ENCODE peak calls at places on chromosome 3, in four cellular contexts. One of them, this sample, is unnamed.

GRCh38 chr3:43155464-43156121 is 49.7 kb upstream of the POMGNT2 start:
- DNase-seq in brain microvascular endothelial cell: peak
- DNase-seq in cardiac fibroblast: peak
- DNase-seq in fibroblast of lung: peak
- DNase-seq in this sample: peak

GRCh38 chr3:113329757-113330156 is 111.5 kb downstream of the CFAP44 start:
- DNase-seq in brain microvascular endothelial cell: no peak
- DNase-seq in cardiac fibroblast: no peak
- DNase-seq in fibroblast of lung: peak
- DNase-seq in this sample: peak

GRCh38 chr3:171206283-171206682 is 179.8 kb upstream of the SLC2A2 start:
- DNase-seq in brain microvascular endothelial cell: no peak
- DNase-seq in cardiac fibroblast: no peak
- DNase-seq in fibroblast of lung: no peak
- DNase-seq in this sample: no peak

GRCh38 chr3:11211531-11212300 is 57.4 kb downstream of the HRH1 start:
- DNase-seq in brain microvascular endothelial cell: no peak
- DNase-seq in cardiac fibroblast: peak
- DNase-seq in fibroblast of lung: peak
- DNase-seq in this sample: no peak

GRCh38 chr3:94234177-94234788 is 171.4 kb downstream of the NSUN3 start:
- DNase-seq in brain microvascular endothelial cell: peak
- DNase-seq in cardiac fibroblast: peak
- DNase-seq in fibroblast of lung: peak
- DNase-seq in this sample: peak

GRCh38 chr3:127218457-127218922 is 25.6 kb downstream of the PRR23E start:
- DNase-seq in brain microvascular endothelial cell: no peak
- DNase-seq in cardiac fibroblast: no peak
- DNase-seq in fibroblast of lung: no peak
- DNase-seq in this sample: no peak

GRCh38 chr3:146970236-146970635 is 365.1 kb upstream of the PLSCR5 start:
- DNase-seq in brain microvascular endothelial cell: no peak
- DNase-seq in cardiac fibroblast: no peak
- DNase-seq in fibroblast of lung: peak
- DNase-seq in this sample: peak

GRCh38 chr3:46670000-46670890 is 23.2 kb downstream of the ALS2CL start:
- DNase-seq in brain microvascular endothelial cell: no peak
- DNase-seq in cardiac fibroblast: no peak
- DNase-seq in fibroblast of lung: no peak
- DNase-seq in this sample: no peak

GRCh38 chr3:169764164-169764452 is 752 bp downstream of the TERC start:
- DNase-seq in brain microvascular endothelial cell: no peak
- DNase-seq in cardiac fibroblast: peak
- DNase-seq in fibroblast of lung: peak
- DNase-seq in this sample: no peak

GRCh38 chr3:148500791-148501360 is 196.8 kb upstream of the AGTR1 start:
- DNase-seq in brain microvascular endothelial cell: no peak
- DNase-seq in cardiac fibroblast: no peak
- DNase-seq in fibroblast of lung: no peak
- DNase-seq in this sample: no peak

GRCh38 chr3:177177670-177178295 is 19.5 kb downstream of the TBL1XR1 start:
- DNase-seq in brain microvascular endothelial cell: no peak
- DNase-seq in cardiac fibroblast: no peak
- DNase-seq in fibroblast of lung: no peak
- DNase-seq in this sample: no peak

GRCh38 chr3:177468816-177469590 is 271.7 kb upstream of the TBL1XR1 start:
- DNase-seq in brain microvascular endothelial cell: peak
- DNase-seq in cardiac fibroblast: peak
- DNase-seq in fibroblast of lung: peak
- DNase-seq in this sample: peak

GRCh38 chr3:52286777-52287110 is 884 bp upstream of the GLYCTK start:
- DNase-seq in brain microvascular endothelial cell: no peak
- DNase-seq in cardiac fibroblast: peak
- DNase-seq in fibroblast of lung: peak
- DNase-seq in this sample: no peak

GRCh38 chr3:10518506-10519150 is 13.2 kb upstream of the ATP2B2 start:
- DNase-seq in brain microvascular endothelial cell: peak
- DNase-seq in cardiac fibroblast: peak
- DNase-seq in fibroblast of lung: peak
- DNase-seq in this sample: peak

GRCh38 chr3:31959951-31960792 is 20.9 kb downstream of the OSBPL10 start:
- DNase-seq in brain microvascular endothelial cell: no peak
- DNase-seq in cardiac fibroblast: peak
- DNase-seq in fibroblast of lung: peak
- DNase-seq in this sample: no peak

GRCh38 chr3:25474000-25474399 is 45.9 kb downstream of the RARB start:
- DNase-seq in brain microvascular endothelial cell: no peak
- DNase-seq in cardiac fibroblast: peak
- DNase-seq in fibroblast of lung: no peak
- DNase-seq in this sample: no peak
- H3K4me3 ChIP-seq in brain microvascular endothelial cell: no peak
- H3K4me3 ChIP-seq in cardiac fibroblast: no peak
- H3K4me3 ChIP-seq in fibroblast of lung: no peak
- H3K4me3 ChIP-seq in this sample: no peak

DNA sequence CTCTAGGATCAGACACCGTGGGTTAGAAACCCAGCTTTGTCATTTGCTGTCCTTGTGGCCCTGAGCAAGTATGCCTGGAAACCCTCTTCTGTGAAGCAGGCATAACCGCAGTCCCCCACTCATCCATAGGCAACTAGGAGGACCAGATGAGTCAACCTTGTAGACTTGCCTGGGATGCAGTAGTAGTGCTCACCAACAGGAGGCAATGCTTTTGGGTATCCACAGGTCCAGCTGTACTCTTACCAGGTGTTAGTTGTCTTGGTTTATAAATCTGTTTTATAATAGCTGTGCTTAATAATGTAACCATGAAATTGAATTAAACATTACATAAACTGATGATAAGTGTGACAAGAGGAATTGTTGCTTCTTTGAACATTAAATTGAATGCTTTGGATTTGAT is 389.3 kb downstream of the IL20RB start:
- DNase-seq in brain microvascular endothelial cell: no peak
- DNase-seq in cardiac fibroblast: no peak
- DNase-seq in fibroblast of lung: no peak
- DNase-seq in this sample: no peak
- TF ChIP-seq CTCF in brain microvascular endothelial cell: no peak
- TF ChIP-seq CTCF in cardiac fibroblast: no peak
- TF ChIP-seq CTCF in fibroblast of lung: no peak
- TF ChIP-seq CTCF in this sample: no peak

GRCh38 chr3:49198611-49199230 is 27.3 kb downstream of the KLHDC8B start:
- DNase-seq in brain microvascular endothelial cell: no peak
- DNase-seq in cardiac fibroblast: no peak
- DNase-seq in fibroblast of lung: no peak
- DNase-seq in this sample: no peak
- H3K4me3 ChIP-seq in brain microvascular endothelial cell: peak
- H3K4me3 ChIP-seq in cardiac fibroblast: peak
- H3K4me3 ChIP-seq in fibroblast of lung: no peak
- H3K4me3 ChIP-seq in this sample: peak

GRCh38 chr3:67906256-67906655 is 251.8 kb upstream of the SUCLG2 start:
- DNase-seq in brain microvascular endothelial cell: no peak
- DNase-seq in cardiac fibroblast: no peak
- DNase-seq in fibroblast of lung: no peak
- DNase-seq in this sample: no peak

GRCh38 chr3:67897686-67898336 is 243.4 kb upstream of the SUCLG2 start:
- DNase-seq in brain microvascular endothelial cell: no peak
- DNase-seq in cardiac fibroblast: no peak
- DNase-seq in fibroblast of lung: no peak
- DNase-seq in this sample: no peak

GRCh38 chr3:67898916-67899315 is 244.5 kb upstream of the SUCLG2 start:
- DNase-seq in brain microvascular endothelial cell: no peak
- DNase-seq in cardiac fibroblast: no peak
- DNase-seq in fibroblast of lung: no peak
- DNase-seq in this sample: no peak

GRCh38 chr3:67896130-67896529 is 241.7 kb upstream of the SUCLG2 start:
- DNase-seq in brain microvascular endothelial cell: no peak
- DNase-seq in cardiac fibroblast: no peak
- DNase-seq in fibroblast of lung: no peak
- DNase-seq in this sample: no peak

GRCh38 chr3:67901681-67902080 is 247.3 kb upstream of the SUCLG2 start:
- DNase-seq in brain microvascular endothelial cell: no peak
- DNase-seq in cardiac fibroblast: no peak
- DNase-seq in fibroblast of lung: no peak
- DNase-seq in this sample: no peak
- TF ChIP-seq CTCF in brain microvascular endothelial cell: peak
- TF ChIP-seq CTCF in cardiac fibroblast: no peak
- TF ChIP-seq CTCF in fibroblast of lung: no peak
- TF ChIP-seq CTCF in this sample: no peak

DNA sequence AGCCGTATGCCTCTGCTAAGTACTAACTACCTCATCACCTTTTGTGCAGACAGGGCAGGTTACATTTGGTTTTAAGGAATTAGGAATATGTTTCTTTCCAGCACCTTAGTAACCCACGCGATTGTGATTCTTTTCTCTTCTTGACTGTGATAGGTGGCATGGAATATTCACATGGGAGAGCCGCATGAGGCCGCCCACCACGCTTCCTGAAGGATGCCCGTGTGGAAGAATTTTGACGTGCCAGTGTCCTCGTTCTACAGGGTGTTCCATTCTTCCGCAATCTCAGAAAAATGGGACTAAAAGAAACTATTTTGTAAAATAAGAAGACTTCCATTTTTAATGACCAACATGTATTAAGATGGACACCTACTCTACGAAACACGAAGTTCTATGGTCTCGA is 16.3 kb downstream of the B3GNT5 start:
- DNase-seq in brain microvascular endothelial cell: no peak
- DNase-seq in cardiac fibroblast: no peak
- DNase-seq in fibroblast of lung: no peak
- DNase-seq in this sample: no peak
- H3K4me3 ChIP-seq in brain microvascular endothelial cell: no peak
- H3K4me3 ChIP-seq in cardiac fibroblast: no peak
- H3K4me3 ChIP-seq in fibroblast of lung: no peak
- H3K4me3 ChIP-seq in this sample: no peak

DNA sequence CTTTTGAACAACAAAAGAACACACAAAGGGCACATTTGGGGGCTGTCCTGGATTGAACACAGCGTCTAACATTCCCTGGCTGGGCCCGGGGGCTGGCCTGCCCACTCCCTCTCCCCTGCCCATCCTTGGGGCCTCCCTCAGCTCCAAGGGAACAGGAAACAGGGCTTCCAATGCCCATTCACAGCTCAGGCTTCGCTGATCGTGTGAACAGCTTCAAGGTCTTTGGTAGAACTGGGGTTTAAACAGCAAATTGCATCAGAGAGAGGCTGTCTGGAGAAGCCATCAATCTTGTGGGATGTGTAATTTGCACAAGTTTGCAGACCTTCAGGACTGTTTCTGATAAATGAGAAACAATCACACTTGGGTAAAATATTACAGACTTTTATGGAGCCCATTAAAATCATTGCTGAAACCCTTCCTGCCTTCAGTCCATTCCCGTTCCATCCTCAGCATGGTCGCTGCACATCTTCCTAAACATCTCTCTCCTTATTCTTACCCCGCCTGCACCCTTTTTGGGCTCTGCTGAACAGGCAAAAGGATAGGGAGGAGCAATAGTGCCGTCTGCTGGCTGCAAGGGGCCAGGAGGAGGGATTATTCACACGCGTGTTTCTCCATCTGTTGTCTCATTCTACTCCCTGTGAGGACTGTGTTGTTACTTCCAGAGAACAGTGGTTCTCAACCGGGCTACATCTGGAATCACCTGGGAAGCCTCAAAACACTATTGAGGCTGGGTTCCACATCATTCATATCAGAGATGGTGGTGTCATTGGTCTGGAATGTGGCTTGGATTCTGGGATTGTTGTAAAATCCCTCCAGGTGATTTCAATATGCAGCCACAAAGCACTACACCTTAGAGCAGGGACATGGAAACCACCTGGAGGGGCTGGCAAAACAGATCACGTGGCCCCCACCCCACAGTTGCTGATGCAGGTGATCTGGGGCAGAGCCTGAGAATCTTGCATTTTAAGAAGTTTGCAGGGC is 116.3 kb downstream of the CLSTN2 start:
- DNase-seq in brain microvascular endothelial cell: no peak
- DNase-seq in cardiac fibroblast: no peak
- DNase-seq in fibroblast of lung: no peak
- DNase-seq in this sample: no peak
- TF ChIP-seq CTCF in brain microvascular endothelial cell: peak
- TF ChIP-seq CTCF in cardiac fibroblast: peak
- TF ChIP-seq CTCF in fibroblast of lung: no peak
- TF ChIP-seq CTCF in this sample: peak

This sample was measured in astrocyte of the cerebellum.